ENCODE peak calls at places on chromosomes 1 and 21, in five cellular contexts. X is thoracic aorta, Z is HTR-8/SVneo, E is mucosa of gallbladder, M is T-helper 2 cell. N is an unnamed sample.

GRCh38 chr1:8073116-8073855 is 47.2 kb upstream of the ERRFI1 start:
- DNase-seq in X (no peak), Z (no peak), E (no peak), M (no peak), N (no peak)

GRCh38 chr1:112882271-112882744 is 73.7 kb downstream of the SLC16A1 start:
- DNase-seq in X (no peak), Z (no peak), E (no peak), M (no peak), N (no peak)

GRCh38 chr21:38645282-38645681 is 147.0 kb upstream of the ERG start:
- DNase-seq in X (no peak), Z (no peak), E (no peak), M (no peak), N (no peak)

GRCh38 chr1:182802006-182802798 is 12.6 kb downstream of the NPL start:
- DNase-seq in X (no peak), Z (no peak), E (no peak), M (no peak), N (no peak)

GRCh38 chr1:14347186-14347585 is 251.3 kb upstream of the KAZN start:
- DNase-seq in X (no peak), Z (no peak), E (no peak), M (no peak), N (no peak)

GRCh38 chr1:13699936-13700520 is at the start of gene PRDM2:
- DNase-seq in X (no peak), Z (peak), E (peak), M (peak), N (peak)

GRCh38 chr1:76433528-76433927 is 359.0 kb downstream of the ST6GALNAC3 start:
- DNase-seq in X (no peak), Z (no peak), E (no peak), M (no peak), N (no peak)

GRCh38 chr1:47201179-47201578 is 11.3 kb upstream of the PDZK1IP1 start:
- DNase-seq in X (no peak), Z (no peak), E (no peak), M (no peak), N (no peak)

GRCh38 chr1:49298304-49298703 is 521.6 kb upstream of the BEND5 start:
- DNase-seq in X (no peak), Z (no peak), E (no peak), M (no peak), N (no peak)

GRCh38 chr1:234564035-234565029 is 45.6 kb downstream of the IRF2BP2 start:
- DNase-seq in X (no peak), Z (peak), E (peak), M (no peak), N (peak)

GRCh38 chr1:88983791-88984552 is 8.5 kb downstream of the KYAT3 start:
- DNase-seq in X (no peak), Z (peak), E (no peak), M (no peak), N (peak)

GRCh38 chr1:32372149-32372756 is 9.9 kb downstream of the TSSK3 start:
- DNase-seq in X (no peak), Z (no peak), E (no peak), M (no peak), N (no peak)

GRCh38 chr1:228283043-228283371 is 75.2 kb downstream of the OBSCN start:
- DNase-seq in X (no peak), Z (no peak), E (no peak), M (no peak), N (no peak)

GRCh38 chr1:53567458-53568250 is 108.5 kb downstream of the DMRTB1 start:
- DNase-seq in X (no peak), Z (no peak), E (no peak), M (no peak), N (no peak)

GRCh38 chr1:30855686-30856259 is 52.8 kb downstream of the SDC3 start:
- DNase-seq in X (no peak), Z (no peak), E (no peak), M (no peak), N (no peak)

GRCh38 chr1:90480271-90480835 is 236.7 kb downstream of the BARHL2 start:
- DNase-seq in X (no peak), Z (no peak), E (no peak), M (no peak), N (no peak)

GRCh38 chr1:203628997-203629508 is 2.4 kb downstream of the ATP2B4 start:
- DNase-seq in X (no peak), Z (no peak), E (no peak), M (no peak), N (no peak)

GRCh38 chr1:44714944-44715571 is 15.9 kb downstream of the RNU5D-1 start:
- DNase-seq in X (no peak), Z (peak), E (peak), M (no peak), N (peak)

GRCh38 chr1:93177991-93178390 is 2.2 kb downstream of the TMED5 start:
- DNase-seq in X (no peak), Z (peak), E (no peak), M (no peak), N (no peak)

GRCh38 chr1:98315309-98315708 is 346.2 kb upstream of the SNX7 start:
- DNase-seq in X (peak), Z (no peak), E (no peak), M (no peak), N (no peak)

GRCh38 chr1:232974971-232975370 is 24.6 kb downstream of the NTPCR start:
- DNase-seq in X (no peak), Z (no peak), E (peak), M (no peak), N (no peak)

GRCh38 chr1:204417231-204417997 is 5.8 kb upstream of the PPP1R15B start:
- DNase-seq in X (peak), Z (peak), E (peak), M (no peak), N (peak)

GRCh38 chr1:41918450-41919043 is at the start of gene HIVEP3:
- DNase-seq in X (no peak), Z (no peak), E (no peak), M (no peak), N (no peak)

GRCh38 chr1:208511242-208511860 is 267.2 kb upstream of the PLXNA2 start:
- DNase-seq in X (no peak), Z (no peak), E (no peak), M (no peak), N (no peak)

GRCh38 chr1:225526878-225527277 is 99.0 kb upstream of the LBR start:
- DNase-seq in X (no peak), Z (no peak), E (no peak), M (no peak), N (no peak)

GRCh38 chr1:64956241-64956640 is 10.1 kb downstream of the JAK1 start:
- DNase-seq in X (no peak), Z (no peak), E (no peak), M (no peak), N (no peak)

GRCh38 chr21:27076035-27076434 is 109.1 kb upstream of the ADAMTS5 start:
- DNase-seq in X (no peak), Z (no peak), E (no peak), M (no peak), N (no peak)

GRCh38 chr1:176843352-176844297 is 320.9 kb downstream of the ASTN1 start:
- DNase-seq in X (no peak), Z (no peak), E (peak), M (no peak), N (no peak)

GRCh38 chr21:45264919-45265515 is 22.7 kb downstream of the POFUT2 start:
- DNase-seq in X (no peak), Z (no peak), E (peak), M (no peak), N (no peak)

GRCh38 chr1:201014816-201015200 is 8.7 kb downstream of the KIF21B start:
- DNase-seq in X (no peak), Z (no peak), E (no peak), M (no peak), N (no peak)

GRCh38 chr21:46326110-46326703 is 2.3 kb downstream of the PCNT start:
- DNase-seq in X (no peak), Z (no peak), E (no peak), M (no peak), N (peak)

N was measured in Caco-2.